ENCODE peak calls at places on chromosome 3, in nine cellular contexts. H is GM03348; P is Calu3; V is Caki2; Z is CD4-positive, CD25-positive, alpha-beta regulatory T cell; Y is substantia nigra; T is stimulated activated CD8-positive, alpha-beta memory T cell treated with anti-CD3 and anti-CD28 coated beads, Interleukin-4, amount 100 ng/mL, for 1 hour; R is IMR-90; M is posterior cingulate gyrus. O is an unnamed sample.

GRCh38 chr3:13660042-13660874 is 111.3 kb downstream of the FBLN2 start:
- DNase-seq in H (no peak), P (no peak), V (no peak), Z (no peak), Y (no peak), T (no peak), R (no peak), M (no peak), O (no peak)

GRCh38 chr3:159824341-159824740 is 164.3 kb upstream of the IL12A start:
- DNase-seq in H (peak; percentile 88), P (peak; percentile 70), V (peak; percentile 93), Z (no peak), Y (no peak), T (no peak), R (peak; percentile 90), M (no peak), O (peak; percentile 89)

GRCh38 chr3:13173186-13173585 is 100.0 kb upstream of the IQSEC1 start:
- DNase-seq in H (no peak), P (no peak), V (no peak), Z (no peak), Y (no peak), T (no peak), R (no peak), M (peak; percentile 72), O (no peak)

GRCh38 chr3:115019900-115020299 is 127.2 kb downstream of the ZBTB20 start:
- DNase-seq in H (no peak), P (no peak), V (no peak), Z (no peak), Y (no peak), T (no peak), R (no peak), M (no peak), O (no peak)

GRCh38 chr3:183541235-183541655 is 14.3 kb downstream of the KLHL6 start:
- DNase-seq in H (no peak), P (no peak), V (no peak), Z (no peak), Y (no peak), T (no peak), R (no peak), M (no peak), O (no peak)

GRCh38 chr3:135992072-135992471 is 26.5 kb downstream of the PPP2R3A start:
- DNase-seq in H (peak; percentile 60), P (no peak), V (peak; percentile 40), Z (no peak), Y (no peak), T (no peak), R (peak; percentile 92), M (no peak), O (peak; percentile 72)

GRCh38 chr3:5197470-5198312 is 10.2 kb downstream of the EDEM1 start:
- DNase-seq in H (peak; percentile 48), P (no peak), V (no peak), Z (peak; percentile 75), Y (no peak), T (no peak), R (peak; percentile 73), M (no peak), O (no peak)

GRCh38 chr3:18440053-18440768 is 15.1 kb upstream of the SATB1 start:
- DNase-seq in H (peak; percentile 20), P (no peak), V (no peak), Z (no peak), Y (no peak), T (no peak), R (peak; percentile 17), M (no peak), O (no peak)

GRCh38 chr3:72102057-72102711 is 317.2 kb upstream of the PROK2 start:
- DNase-seq in H (no peak), P (no peak), V (no peak), Z (no peak), Y (no peak), T (no peak), R (no peak), M (no peak), O (no peak)

GRCh38 chr3:169811606-169812123 is 1.0 kb upstream of the LRRIQ4 start:
- DNase-seq in H (peak; percentile 31), P (no peak), V (peak; percentile 47), Z (peak; percentile 10), Y (no peak), T (no peak), R (peak; percentile 91), M (no peak), O (no peak)

GRCh38 chr3:191922570-191922969 is 461.6 kb downstream of the PYDC2 start:
- DNase-seq in H (no peak), P (no peak), V (no peak), Z (no peak), Y (no peak), T (no peak), R (no peak), M (no peak), O (no peak)

GRCh38 chr3:188315563-188315962 is 161.6 kb downstream of the LPP start:
- DNase-seq in H (no peak), P (no peak), V (no peak), Z (no peak), Y (no peak), T (no peak), R (no peak), M (no peak), O (no peak)

GRCh38 chr3:32620911-32621310 is 50.3 kb upstream of the DYNC1LI1 start:
- DNase-seq in H (no peak), P (no peak), V (no peak), Z (no peak), Y (no peak), T (no peak), R (peak; percentile 10), M (no peak), O (no peak)

GRCh38 chr3:48180530-48181253 is 7.5 kb downstream of the CDC25A start:
- DNase-seq in H (no peak), P (no peak), V (no peak), Z (no peak), Y (no peak), T (no peak), R (no peak), M (no peak), O (no peak)

GRCh38 chr3:168517514-168518071 is 421.9 kb upstream of the GOLIM4 start:
- DNase-seq in H (no peak), P (peak; percentile 43), V (no peak), Z (no peak), Y (no peak), T (no peak), R (peak; percentile 10), M (no peak), O (no peak)

GRCh38 chr3:141458937-141459510 is 27.8 kb upstream of the RASA2 start:
- DNase-seq in H (no peak), P (no peak), V (no peak), Z (no peak), Y (no peak), T (no peak), R (no peak), M (no peak), O (no peak)

GRCh38 chr3:147404000-147404799 is 2.1 kb downstream of the ZIC4 start:
- DNase-seq in H (no peak), P (no peak), V (no peak), Z (no peak), Y (no peak), T (no peak), R (no peak), M (no peak), O (no peak)

GRCh38 chr3:64460877-64461276 is 226.9 kb downstream of the ADAMTS9 start:
- DNase-seq in H (peak; percentile 71), P (no peak), V (no peak), Z (no peak), Y (no peak), T (no peak), R (peak; percentile 98), M (no peak), O (peak; percentile 43)

O was measured in RCC 7860.